ENCODE peak calls at places on chromosome X, in ten cellular contexts. K is stomach, M is GM19239, O is KG1, U is NCI-H1092, T is hepatocyte, W is esophagus muscularis mucosa, Z is NCI-H1105 treated with DMSO at 0.1 percent for 48 hours, P is cardiac fibroblast, B is NCI-H774. I is an unnamed sample.

GRCh38 chrX:154443479-154443910 is 446 bp upstream of the FAM50A start:
- DNase-seq in K (no peak), M (no peak), O (no peak), U (no peak), T (no peak), W (no peak), Z (peak), P (no peak), B (no peak), I (no peak)

GRCh38 chrX:28876901-28877300 is 289.7 kb downstream of the IL1RAPL1 start:
- DNase-seq in K (no peak), M (no peak), O (no peak), U (no peak), T (no peak), W (no peak), Z (no peak), P (no peak), B (no peak), I (no peak)

GRCh38 chrX:39726810-39727209 is 370.9 kb downstream of the BCOR start:
- DNase-seq in K (no peak), M (no peak), O (no peak), U (no peak), T (no peak), W (no peak), Z (no peak), P (peak), B (no peak), I (no peak)

GRCh38 chrX:30649859-30650258 is 3.4 kb upstream of the GK start:
- DNase-seq in K (no peak), M (no peak), O (no peak), U (no peak), T (peak), W (no peak), Z (no peak), P (no peak), B (no peak), I (no peak)

GRCh38 chrX:70422886-70423336 is at the start of gene GDPD2:
- DNase-seq in K (peak), M (no peak), O (no peak), U (peak), T (peak), W (no peak), Z (peak), P (peak), B (peak), I (peak)

GRCh38 chrX:107712231-107713204 is 63.1 kb downstream of the TSC22D3 start:
- DNase-seq in K (no peak), M (no peak), O (no peak), U (no peak), T (peak), W (no peak), Z (no peak), P (peak), B (no peak), I (no peak)

GRCh38 chrX:92213781-92214180 is 434.6 kb downstream of the PCDH11X start:
- DNase-seq in K (no peak), M (no peak), O (no peak), U (no peak), T (no peak), W (no peak), Z (no peak), P (no peak), B (no peak), I (no peak)

GRCh38 chrX:103404225-103405008 is 28.1 kb downstream of the BEX3 start:
- DNase-seq in K (peak), M (peak), O (no peak), U (peak), T (peak), W (peak), Z (peak), P (peak), B (peak), I (peak)

GRCh38 chrX:155065035-155065734 is 5.8 kb downstream of the CMC4 start:
- DNase-seq in K (no peak), M (no peak), O (no peak), U (no peak), T (no peak), W (no peak), Z (no peak), P (peak), B (no peak), I (no peak)

GRCh38 chrX:154805696-154806091 is 409 bp upstream of the MPP1 start:
- DNase-seq in K (no peak), M (no peak), O (no peak), U (no peak), T (no peak), W (no peak), Z (peak), P (peak), B (no peak), I (no peak)

GRCh38 chrX:73268463-73268862 is 53.8 kb upstream of the NAP1L2 start:
- DNase-seq in K (no peak), M (no peak), O (no peak), U (no peak), T (no peak), W (no peak), Z (no peak), P (no peak), B (no peak), I (no peak)

GRCh38 chrX:134460861-134461218 is 875 bp downstream of the HPRT1 start:
- DNase-seq in K (no peak), M (no peak), O (no peak), U (no peak), T (peak), W (no peak), Z (peak), P (peak), B (no peak), I (no peak)

GRCh38 chrX:21529771-21530170 is 128.4 kb downstream of the KLHL34 start:
- DNase-seq in K (no peak), M (no peak), O (no peak), U (no peak), T (no peak), W (no peak), Z (no peak), P (no peak), B (no peak), I (no peak)

GRCh38 chrX:65679071-65679540 is 11.7 kb downstream of the MSN start:
- DNase-seq in K (no peak), M (no peak), O (no peak), U (no peak), T (no peak), W (no peak), Z (no peak), P (no peak), B (no peak), I (no peak)

GRCh38 chrX:108537005-108537404 is 97.4 kb downstream of the COL4A5 start:
- DNase-seq in K (no peak), M (no peak), O (peak), U (peak), T (peak), W (no peak), Z (peak), P (peak), B (no peak), I (peak)

GRCh38 chrX:94937491-94937890 is 1263.5 kb downstream of the FAM133A start:
- DNase-seq in K (no peak), M (no peak), O (no peak), U (no peak), T (peak), W (no peak), Z (no peak), P (no peak), B (no peak), I (no peak)

I was measured in NCI-H2107.